ENCODE peak calls at places on chromosomes 11 and 22, in five cellular contexts. F is right lobe of liver; J is heart right ventricle; V is stimulated activated CD4-positive, alpha-beta T cell treated with anti-CD3 and anti-CD28 coated beads, TNF-alpha, amount 100 ng/mL, for 48 hours; K is stimulated activated CD8-positive, alpha-beta memory T cell treated with anti-CD3 and anti-CD28 coated beads, Interleukin-7, amount 100 ng/mL, for 1 hour. W is an unnamed sample.

GRCh38 chr11:17012712-17013547 is 1.3 kb downstream of the PLEKHA7 start:
- DNase-seq in V (no peak), F (peak), J (peak), K (no peak), W (peak)

GRCh38 chr11:2586793-2587131 is 113.0 kb downstream of the KCNQ1OT1 start:
- DNase-seq in J (no peak), K (no peak), V (no peak), F (peak), W (peak)

GRCh38 chr11:35364101-35364780 is 55.1 kb downstream of the SLC1A2 start:
- DNase-seq in K (no peak), F (peak), V (no peak), J (peak), W (peak)

GRCh38 chr22:20552450-20552894 is 45.1 kb downstream of the MED15 start:
- DNase-seq in J (peak), V (no peak), K (no peak), F (no peak), W (no peak)

GRCh38 chr11:44793350-44794090 is 66.8 kb downstream of the TSPAN18 start:
- DNase-seq in K (no peak), F (no peak), V (no peak), J (no peak), W (no peak)

GRCh38 chr11:3014314-3014938 is 22.3 kb upstream of the NAP1L4 start:
- DNase-seq in V (no peak), K (peak), J (no peak), F (no peak), W (no peak)

GRCh38 chr22:47409501-47410275 is 647.2 kb downstream of the TBC1D22A start:
- DNase-seq in V (no peak), K (no peak), J (no peak), F (peak), W (no peak)

GRCh38 chr11:117143871-117144476 is at the start of gene PAFAH1B2:
- DNase-seq in J (peak), V (peak), K (peak), F (peak), W (peak)

GRCh38 chr11:22491826-22492225 is 133.8 kb downstream of the FANCF start:
- DNase-seq in V (no peak), J (no peak), F (no peak), K (no peak), W (no peak)

GRCh38 chr11:133934599-133935550 is 21.9 kb downstream of the IGSF9B start:
- DNase-seq in K (no peak), J (peak), F (no peak), V (no peak), W (no peak)

GRCh38 chr11:3890806-3891205 is 35.3 kb downstream of the STIM1 start:
- DNase-seq in K (no peak), V (no peak), J (no peak), F (no peak), W (no peak)

GRCh38 chr11:126189109-126189929 is 22.1 kb downstream of the RPUSD4 start:
- DNase-seq in J (no peak), V (no peak), F (no peak), K (no peak), W (no peak)

GRCh38 chr22:20525048-20525447 is 17.6 kb downstream of the MED15 start:
- DNase-seq in F (peak), V (no peak), J (no peak), K (no peak), W (no peak)

GRCh38 chr11:17786824-17787525 is 52.4 kb downstream of the KCNC1 start:
- DNase-seq in V (no peak), K (no peak), J (no peak), F (no peak), W (no peak)

GRCh38 chr11:116360542-116360941 is 412.2 kb downstream of the BUD13 start:
- DNase-seq in F (no peak), K (no peak), J (no peak), V (no peak), W (no peak)

GRCh38 chr11:11580831-11581492 is 40.8 kb downstream of the GALNT18 start:
- DNase-seq in K (no peak), J (peak), V (no peak), F (no peak), W (no peak)

W was measured in left lung.